ENCODE peak calls at places on chromosomes 1 and 21, in five cellular contexts. W is neural progenitor cell, I is trophoblast cell, H is H9, E is fibroblast of lung. F is an unnamed sample.

GRCh38 chr1:63281753-63282152 is 40.6 kb upstream of the FOXD3 start:
- DNase-seq in E (no peak), H (no peak), W (no peak), I (no peak), F (no peak)

GRCh38 chr1:23611601-23612327 is 52.5 kb upstream of the ID3 start:
- DNase-seq in E (no peak), H (no peak), I (no peak), W (no peak), F (no peak)

GRCh38 chr1:198726455-198726854 is 87.6 kb downstream of the PTPRC start:
- DNase-seq in E (peak; percentile 44), W (no peak), H (no peak), I (no peak), F (no peak)

GRCh38 chr1:204288061-204288588 is 71.6 kb downstream of the PLEKHA6 start:
- DNase-seq in I (no peak), H (peak; percentile 85), E (peak; percentile 11), W (no peak), F (peak; percentile 88)

GRCh38 chr1:19559641-19560040 is 74.3 kb upstream of the CAPZB start:
- DNase-seq in H (no peak), W (no peak), I (peak; percentile 50), E (peak; percentile 93), F (no peak)

GRCh38 chr1:14570514-14570913 is 28.0 kb upstream of the KAZN start:
- DNase-seq in H (no peak), E (peak; percentile 61), W (no peak), I (no peak), F (no peak)

GRCh38 chr1:41365772-41366427 is 4.7 kb downstream of the FOXO6 start:
- DNase-seq in E (no peak), H (peak; percentile 65), W (peak; percentile 43), I (no peak), F (peak; percentile 78)

GRCh38 chr1:56120021-56120420 is 459.3 kb downstream of the PLPP3 start:
- DNase-seq in W (no peak), I (no peak), E (no peak), H (no peak), F (no peak)

GRCh38 chr1:116553386-116554115 is 17.3 kb downstream of the CD58 start:
- DNase-seq in H (no peak), I (no peak), E (no peak), W (no peak), F (no peak)

GRCh38 chr1:22611530-22611947 is 24.9 kb upstream of the C1QA start:
- DNase-seq in E (peak; percentile 55), H (peak; percentile 87), I (peak; percentile 22), W (peak; percentile 93), F (peak; percentile 80)

GRCh38 chr1:172144445-172145060 is 275.9 kb upstream of the C1orf105 start:
- DNase-seq in W (no peak), E (peak; percentile 83), I (no peak), H (no peak), F (peak; percentile 95)

GRCh38 chr1:97621955-97622354 is 298.9 kb downstream of the DPYD start:
- DNase-seq in I (no peak), W (no peak), H (no peak), E (peak; percentile 59), F (no peak)

GRCh38 chr1:91608876-91609275 is 108.2 kb downstream of the CDC7 start:
- DNase-seq in I (peak; percentile 77), E (peak; percentile 55), H (no peak), W (no peak), F (no peak)

GRCh38 chr1:220370041-220370700 is 97.9 kb upstream of the RAB3GAP2 start:
- DNase-seq in E (peak; percentile 95), W (peak; percentile 30), I (peak; percentile 57), H (no peak), F (peak; percentile 83)

GRCh38 chr1:247656475-247656874 is 23.1 kb downstream of the OR13G1 start:
- DNase-seq in H (no peak), E (no peak), I (no peak), W (no peak), F (no peak)

GRCh38 chr21:7957713-7958064 is 2563.7 kb upstream of the TPTE start:
- DNase-seq in E (no peak), I (no peak), H (no peak), W (no peak), F (no peak)

GRCh38 chr1:34590211-34590623 is 164.6 kb upstream of the GJB5 start:
- DNase-seq in E (peak; percentile 3), H (peak; percentile 89), I (peak; percentile 48), W (peak; percentile 33), F (peak; percentile 36)

GRCh38 chr1:57489342-57490036 is 65.6 kb upstream of the DAB1 start:
- DNase-seq in H (no peak), E (peak; percentile 90), I (no peak), W (peak; percentile 8), F (no peak)

GRCh38 chr1:12620142-12620865 is 2.3 kb upstream of the DHRS3 start:
- DNase-seq in H (no peak), I (no peak), E (peak; percentile 50), W (no peak), F (no peak)

GRCh38 chr1:24386241-24386640 is 27.3 kb downstream of the STPG1 start:
- DNase-seq in E (no peak), W (no peak), I (no peak), H (no peak), F (peak; percentile 37)

GRCh38 chr1:14970115-14970798 is 183.3 kb upstream of the TMEM51 start:
- DNase-seq in E (peak; percentile 88), H (peak; percentile 54), I (peak; percentile 59), W (peak; percentile 29), F (peak; percentile 54)

GRCh38 chr1:3721955-3722465 is 30.2 kb upstream of the CCDC27 start:
- DNase-seq in W (no peak), H (no peak), E (no peak), I (no peak), F (no peak)

GRCh38 chr1:197441990-197442389 is 173.9 kb downstream of the CRB1 start:
- DNase-seq in E (peak; percentile 96), I (no peak), H (no peak), W (peak; percentile 30), F (no peak)

GRCh38 chr1:7491089-7491817 is 279.8 kb upstream of the VAMP3 start:
- DNase-seq in H (no peak), E (peak; percentile 85), I (no peak), W (no peak), F (no peak)

GRCh38 chr1:176604461-176604860 is 141.5 kb downstream of the PAPPA2 start:
- DNase-seq in E (no peak), W (no peak), H (no peak), I (no peak), F (no peak)

GRCh38 chr1:205532996-205533728 is 28.7 kb downstream of the CDK18 start:
- DNase-seq in E (no peak), I (no peak), H (no peak), W (no peak), F (no peak)

GRCh38 chr1:228935855-228936727 is 200.8 kb downstream of the RHOU start:
- DNase-seq in H (no peak), W (no peak), E (no peak), I (no peak), F (peak; percentile 58)

DNA sequence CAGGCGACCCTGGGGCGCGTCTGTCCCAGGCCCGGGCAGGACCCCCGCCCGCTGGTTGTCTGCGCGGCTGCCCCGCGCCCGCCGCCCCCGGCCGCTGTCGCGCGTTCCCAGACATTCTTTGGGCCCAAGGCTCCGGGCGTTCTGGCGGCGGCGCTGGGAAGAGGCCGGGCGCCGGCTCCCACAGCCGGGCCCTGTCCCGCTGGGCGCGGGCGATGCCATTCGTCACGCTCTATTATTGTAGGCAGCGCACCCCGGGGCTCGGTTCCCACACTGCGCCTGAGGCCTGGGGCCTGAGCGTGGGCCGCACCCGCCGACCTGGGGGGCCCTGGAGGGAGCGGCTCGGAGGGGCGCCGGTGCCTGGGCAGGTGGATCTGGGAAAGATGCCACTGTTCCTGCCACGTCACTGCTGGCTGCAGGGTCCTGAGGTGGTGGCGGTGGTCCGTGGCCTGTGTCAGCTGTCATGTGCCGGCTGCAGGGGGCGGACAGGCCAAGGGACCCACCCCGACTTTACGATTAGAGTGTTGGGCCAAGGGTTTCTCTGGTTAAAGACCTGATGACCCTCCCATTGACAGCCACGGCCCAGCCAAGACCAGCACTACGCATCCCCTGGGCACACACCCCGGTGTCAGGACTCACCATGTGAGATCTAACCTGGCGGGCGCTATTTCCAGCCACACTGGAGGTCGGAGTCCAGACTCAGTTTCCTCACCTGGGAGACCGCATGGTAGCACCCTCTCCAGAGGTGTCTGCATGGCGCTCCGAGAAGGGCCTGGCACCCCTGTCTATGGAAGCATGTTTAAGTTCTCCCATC is 55.1 kb upstream of the ADARB1 start:
- DNase-seq in H (no peak), W (peak; percentile 68), E (peak; percentile 34), I (no peak), F (no peak)
- H3K27ac ChIP-seq in H (no peak overlapping the region), W (no peak overlapping the region), E (no peak overlapping the region), I (no peak overlapping the region), F (no peak overlapping the region)

GRCh38 chr1:30749691-30750583 is 7.6 kb downstream of the LAPTM5 start:
- DNase-seq in E (no peak), W (no peak), I (no peak), H (no peak), F (no peak)
- H3K27ac ChIP-seq in E (no peak overlapping the region), W (no peak overlapping the region), I (no peak overlapping the region), H (no peak overlapping the region), F (no peak overlapping the region)

DNA sequence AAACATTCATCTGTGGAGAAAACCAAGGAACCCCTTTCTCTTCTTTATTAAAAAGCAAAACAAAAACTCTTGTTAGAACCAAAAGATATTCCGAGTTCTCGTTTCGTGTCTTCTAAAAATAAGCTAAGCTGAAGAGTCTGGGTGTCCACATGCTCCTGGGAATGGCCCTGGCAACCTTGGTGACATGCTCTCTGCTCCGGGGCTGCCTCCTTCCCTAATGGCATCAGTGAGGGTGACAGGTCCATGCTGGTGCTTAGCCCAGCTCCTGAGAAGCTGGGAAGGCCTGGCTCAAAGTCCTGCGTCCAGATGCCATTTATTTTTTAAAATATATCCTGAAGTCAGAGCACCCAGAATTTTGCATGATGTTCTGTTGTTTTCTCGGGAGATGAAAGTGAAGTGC is 24.6 kb upstream of the TRAPPC10 start:
- DNase-seq in E (no peak), I (no peak), W (no peak), H (no peak), F (no peak)
- H3K27ac ChIP-seq in E (no peak overlapping the region), I (no peak overlapping the region), W (no peak overlapping the region), H (no peak overlapping the region), F (no peak overlapping the region)

GRCh38 chr1:234592240-234592639 is 17.7 kb downstream of the IRF2BP2 start:
- DNase-seq in W (no peak), E (no peak), H (no peak), I (no peak), F (no peak)

GRCh38 chr1:234588402-234588801 is 21.6 kb downstream of the IRF2BP2 start:
- DNase-seq in W (no peak), E (no peak), H (no peak), I (no peak), F (no peak)

GRCh38 chr1:234591131-234591530 is 18.8 kb downstream of the IRF2BP2 start:
- DNase-seq in I (no peak), H (no peak), E (no peak), W (no peak), F (no peak)

GRCh38 chr1:234589064-234589765 is 20.8 kb downstream of the IRF2BP2 start:
- DNase-seq in W (no peak), E (peak; percentile 73), I (no peak), H (no peak), F (no peak)

GRCh38 chr1:234589854-234590620 is 19.9 kb downstream of the IRF2BP2 start:
- DNase-seq in E (peak; percentile 40), W (no peak), H (no peak), I (no peak), F (no peak)
- H3K27ac ChIP-seq in E (no peak overlapping the region), W (no peak overlapping the region), H (no peak overlapping the region), I (no peak overlapping the region), F (no peak overlapping the region)

GRCh38 chr1:89946532-89946931 is 48.4 kb upstream of the ZNF326 start:
- DNase-seq in I (no peak), H (no peak), W (peak; percentile 22), E (no peak), F (no peak)
- H3K27ac ChIP-seq in I (no peak overlapping the region), H (no peak overlapping the region), W (no peak overlapping the region), E (no peak overlapping the region), F (no peak overlapping the region)